ENCODE peak calls at places on chromosomes 2 and 18, in four cellular contexts. One of them, this sample, is unnamed.

GRCh38 chr2:26591619-26592505 is 49.3 kb downstream of the CIB4 start:
- DNase-seq in tibial nerve: no peak
- DNase-seq in mammary epithelial cell: peak
- DNase-seq in AG04450: no peak
- DNase-seq in this sample: no peak

GRCh38 chr2:41169744-41170143 is 717.9 kb upstream of the SLC8A1 start:
- DNase-seq in tibial nerve: no peak
- DNase-seq in mammary epithelial cell: no peak
- DNase-seq in AG04450: no peak
- DNase-seq in this sample: no peak

GRCh38 chr2:8168876-8169275 is 513.0 kb upstream of the ID2 start:
- DNase-seq in tibial nerve: no peak
- DNase-seq in mammary epithelial cell: no peak
- DNase-seq in AG04450: no peak
- DNase-seq in this sample: no peak

GRCh38 chr2:181948227-181948626 is 37.4 kb upstream of the PPP1R1C start:
- DNase-seq in tibial nerve: no peak
- DNase-seq in mammary epithelial cell: peak
- DNase-seq in AG04450: no peak
- DNase-seq in this sample: no peak

GRCh38 chr2:25227576-25227975 is 59.2 kb upstream of the POMC start:
- DNase-seq in tibial nerve: no peak
- DNase-seq in mammary epithelial cell: no peak
- DNase-seq in AG04450: no peak
- DNase-seq in this sample: no peak

GRCh38 chr2:147543056-147543455 is 301.8 kb upstream of the ACVR2A start:
- DNase-seq in tibial nerve: no peak
- DNase-seq in mammary epithelial cell: peak
- DNase-seq in AG04450: no peak
- DNase-seq in this sample: no peak

GRCh38 chr2:5549061-5549601 is 143.1 kb upstream of the SOX11 start:
- DNase-seq in tibial nerve: no peak
- DNase-seq in mammary epithelial cell: no peak
- DNase-seq in AG04450: peak
- DNase-seq in this sample: peak

GRCh38 chr18:49238433-49239042 is 221.9 kb downstream of the DYM start:
- DNase-seq in tibial nerve: no peak
- DNase-seq in mammary epithelial cell: no peak
- DNase-seq in AG04450: no peak
- DNase-seq in this sample: no peak

GRCh38 chr18:13376298-13376840 is 157.8 kb downstream of the LDLRAD4 start:
- DNase-seq in tibial nerve: no peak
- DNase-seq in mammary epithelial cell: no peak
- DNase-seq in AG04450: no peak
- DNase-seq in this sample: no peak

GRCh38 chr2:68762665-68763064 is 28.1 kb downstream of the ARHGAP25 start:
- DNase-seq in tibial nerve: no peak
- DNase-seq in mammary epithelial cell: no peak
- DNase-seq in AG04450: no peak
- DNase-seq in this sample: no peak

GRCh38 chr2:165725421-165725820 is 68.6 kb downstream of the GALNT3 start:
- DNase-seq in tibial nerve: no peak
- DNase-seq in mammary epithelial cell: peak
- DNase-seq in AG04450: peak
- DNase-seq in this sample: peak

GRCh38 chr2:58140508-58141072 is 94.0 kb downstream of the VRK2 start:
- DNase-seq in tibial nerve: no peak
- DNase-seq in mammary epithelial cell: no peak
- DNase-seq in AG04450: no peak
- DNase-seq in this sample: no peak

GRCh38 chr2:24644032-24644431 is 149.2 kb downstream of the PTRHD1 start:
- DNase-seq in tibial nerve: no peak
- DNase-seq in mammary epithelial cell: no peak
- DNase-seq in AG04450: no peak
- DNase-seq in this sample: no peak

GRCh38 chr2:43139996-43140621 is 86.3 kb downstream of the ZFP36L2 start:
- DNase-seq in tibial nerve: peak
- DNase-seq in mammary epithelial cell: no peak
- DNase-seq in AG04450: no peak
- DNase-seq in this sample: no peak

GRCh38 chr2:12587729-12588522 is 128.8 kb upstream of the TRIB2 start:
- DNase-seq in tibial nerve: no peak
- DNase-seq in mammary epithelial cell: peak
- DNase-seq in AG04450: peak
- DNase-seq in this sample: peak

GRCh38 chr2:234827096-234827860 is 124.5 kb upstream of the SH3BP4 start:
- DNase-seq in tibial nerve: no peak
- DNase-seq in mammary epithelial cell: peak
- DNase-seq in AG04450: no peak
- DNase-seq in this sample: no peak

GRCh38 chr18:2854871-2855270 is 8.1 kb downstream of the EMILIN2 start:
- DNase-seq in tibial nerve: no peak
- DNase-seq in mammary epithelial cell: no peak
- DNase-seq in AG04450: no peak
- DNase-seq in this sample: no peak

GRCh38 chr2:98803747-98804650 is 73.1 kb upstream of the MGAT4A start:
- DNase-seq in tibial nerve: no peak
- DNase-seq in mammary epithelial cell: no peak
- DNase-seq in AG04450: no peak
- DNase-seq in this sample: no peak

GRCh38 chr2:163345795-163346573 is 389.8 kb downstream of the FIGN start:
- DNase-seq in tibial nerve: peak
- DNase-seq in mammary epithelial cell: peak
- DNase-seq in AG04450: no peak
- DNase-seq in this sample: no peak

GRCh38 chr2:236512902-236513433 is 56.7 kb upstream of the ACKR3 start:
- DNase-seq in tibial nerve: peak
- DNase-seq in mammary epithelial cell: peak
- DNase-seq in AG04450: no peak
- DNase-seq in this sample: peak

GRCh38 chr18:48798334-48799197 is 152.2 kb downstream of the SMAD7 start:
- DNase-seq in tibial nerve: no peak
- DNase-seq in mammary epithelial cell: no peak
- DNase-seq in AG04450: no peak
- DNase-seq in this sample: no peak

GRCh38 chr2:141501743-141502142 is 629.1 kb downstream of the LRP1B start:
- DNase-seq in tibial nerve: no peak
- DNase-seq in mammary epithelial cell: no peak
- DNase-seq in AG04450: no peak
- DNase-seq in this sample: no peak

GRCh38 chr2:223486741-223487140 is 115.4 kb downstream of the SCG2 start:
- DNase-seq in tibial nerve: no peak
- DNase-seq in mammary epithelial cell: no peak
- DNase-seq in AG04450: no peak
- DNase-seq in this sample: no peak

GRCh38 chr2:3042601-3043585 is 334.7 kb downstream of the EIPR1 start:
- DNase-seq in tibial nerve: no peak
- DNase-seq in mammary epithelial cell: no peak
- DNase-seq in AG04450: no peak
- DNase-seq in this sample: no peak

GRCh38 chr18:57649536-57650495 is 28.2 kb upstream of the NARS1 start:
- DNase-seq in tibial nerve: peak
- DNase-seq in mammary epithelial cell: peak
- DNase-seq in AG04450: no peak
- DNase-seq in this sample: peak

DNA sequence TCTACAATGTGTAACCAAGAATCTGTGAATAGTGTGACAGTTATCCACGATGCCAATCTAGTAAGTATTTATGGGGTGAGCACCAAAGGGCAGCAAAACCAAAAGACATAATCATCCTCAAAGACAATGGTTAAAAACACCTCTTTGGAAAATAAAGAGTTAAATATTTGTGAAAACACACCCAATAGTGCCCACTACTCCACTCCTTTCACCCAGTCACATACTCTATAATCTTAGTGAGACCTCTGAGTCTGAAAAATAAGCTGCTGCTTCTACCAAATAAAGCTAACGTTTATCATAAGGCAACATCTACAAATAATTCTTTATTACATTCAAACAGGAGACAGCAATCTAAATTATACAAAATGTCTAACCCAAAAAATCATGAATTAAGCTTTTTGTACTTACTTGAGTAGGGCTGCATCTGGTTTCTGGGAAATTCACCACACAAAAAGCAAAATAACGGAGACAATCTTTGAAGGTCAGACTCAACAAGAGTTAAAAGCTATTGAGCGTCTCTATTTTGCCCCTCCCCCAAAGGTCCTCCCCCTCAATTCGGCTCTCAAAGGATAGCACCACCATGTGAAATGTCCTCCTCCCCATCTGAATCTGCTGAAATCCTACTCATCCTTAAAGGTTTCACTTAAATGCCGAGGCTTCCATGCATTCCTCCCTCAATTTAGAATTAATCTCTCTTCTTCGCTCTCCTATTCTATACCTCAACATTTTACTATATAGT is 2.0 kb downstream of the RAPH1 start:
- DNase-seq in tibial nerve: peak
- DNase-seq in mammary epithelial cell: peak
- DNase-seq in AG04450: no peak
- DNase-seq in this sample: no peak
- H3K4me3 ChIP-seq in tibial nerve: peak
- H3K4me3 ChIP-seq in mammary epithelial cell: peak
- H3K4me3 ChIP-seq in AG04450: peak
- H3K4me3 ChIP-seq in this sample: peak

GRCh38 chr2:216694826-216695217 is 527 bp downstream of the IGFBP5 start:
- DNase-seq in tibial nerve: no peak
- DNase-seq in mammary epithelial cell: no peak
- DNase-seq in AG04450: no peak
- DNase-seq in this sample: no peak
- H3K4me3 ChIP-seq in tibial nerve: peak
- H3K4me3 ChIP-seq in mammary epithelial cell: no peak
- H3K4me3 ChIP-seq in AG04450: peak
- H3K4me3 ChIP-seq in this sample: peak

GRCh38 chr2:79604748-79605147 is 91.9 kb downstream of the CTNNA2 start:
- DNase-seq in tibial nerve: no peak
- DNase-seq in mammary epithelial cell: no peak
- DNase-seq in AG04450: no peak
- DNase-seq in this sample: no peak
- H3K4me3 ChIP-seq in tibial nerve: no peak
- H3K4me3 ChIP-seq in mammary epithelial cell: no peak
- H3K4me3 ChIP-seq in AG04450: no peak
- H3K4me3 ChIP-seq in this sample: no peak

GRCh38 chr2:105787376-105788318 is 42.9 kb downstream of the NCK2 start:
- DNase-seq in tibial nerve: no peak
- DNase-seq in mammary epithelial cell: no peak
- DNase-seq in AG04450: no peak
- DNase-seq in this sample: no peak
- H3K4me3 ChIP-seq in tibial nerve: no peak
- H3K4me3 ChIP-seq in mammary epithelial cell: no peak
- H3K4me3 ChIP-seq in AG04450: no peak
- H3K4me3 ChIP-seq in this sample: no peak

DNA sequence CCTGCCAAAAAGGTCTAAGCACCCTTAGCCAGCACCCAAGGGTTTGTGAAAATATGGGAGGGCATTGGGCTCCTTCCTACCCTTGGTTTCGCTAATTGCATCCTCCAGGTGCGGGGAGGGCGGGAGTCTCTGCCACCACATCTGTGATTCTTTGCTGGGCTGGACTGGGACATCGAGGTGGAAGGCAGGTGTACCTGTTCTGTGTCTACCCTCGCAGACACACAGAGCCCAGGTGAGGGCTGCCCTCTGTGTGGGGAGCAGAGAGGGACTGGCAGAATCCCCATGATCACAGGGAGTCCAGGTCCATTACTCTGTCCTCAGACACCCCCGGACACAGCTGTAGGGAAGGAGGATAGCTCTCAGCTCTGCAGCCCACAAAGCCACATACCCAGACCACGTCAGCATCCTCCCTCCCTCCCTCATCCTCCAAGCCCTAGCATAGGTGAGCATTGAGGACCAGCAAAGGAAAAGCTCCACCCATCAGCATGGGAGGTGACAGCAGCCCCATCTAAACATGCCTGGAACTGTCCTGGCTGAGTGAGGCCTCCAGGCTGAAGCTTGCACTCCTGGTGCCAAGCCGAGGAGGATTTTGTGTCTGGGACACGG is 49.8 kb downstream of the PLB1 start:
- DNase-seq in tibial nerve: no peak
- DNase-seq in mammary epithelial cell: peak
- DNase-seq in AG04450: no peak
- DNase-seq in this sample: no peak
- H3K4me3 ChIP-seq in tibial nerve: no peak
- H3K4me3 ChIP-seq in mammary epithelial cell: no peak
- H3K4me3 ChIP-seq in AG04450: no peak
- H3K4me3 ChIP-seq in this sample: no peak

This sample was measured in kidney epithelial cell.